ENCODE peak calls at places on chromosomes 6 and 20, in four cellular contexts. B is neural progenitor cell, N is PC-9, M is PC-3. P is an unnamed sample. For H3F3A, the result is how much of the 10 kb centered on the place peaks cover.

GRCh38 chr20:6735913-6736845 is 31.3 kb upstream of the BMP2 start:
- DNase-seq in B (no peak), N (no peak), M (no peak), P (no peak)

GRCh38 chr6:91754691-91755090 is 1167.8 kb upstream of the MAP3K7 start:
- DNase-seq in B (no peak), N (no peak), M (no peak), P (no peak)

GRCh38 chr6:127022297-127022696 is 96.2 kb upstream of the RSPO3 start:
- DNase-seq in B (no peak), N (no peak), M (no peak), P (peak)

GRCh38 chr6:75041381-75041780 is 164.5 kb downstream of the COL12A1 start:
- DNase-seq in B (no peak), N (no peak), M (no peak), P (no peak)

GRCh38 chr6:10528170-10528981 is 7.2 kb downstream of the GCNT2 start:
- DNase-seq in B (no peak), N (peak), M (peak), P (no peak)

GRCh38 chr20:47727170-47727880 is 58.0 kb downstream of the SULF2 start:
- DNase-seq in B (no peak), N (no peak), M (no peak), P (no peak)

GRCh38 chr20:34129518-34130162 is 17.6 kb upstream of the EIF2S2 start:
- DNase-seq in B (peak), N (peak), M (peak), P (peak)

GRCh38 chr6:161168281-161168891 is 105.5 kb downstream of the AGPAT4 start:
- DNase-seq in B (peak), N (no peak), M (peak), P (peak)

GRCh38 chr20:16712541-16712947 is 17.3 kb upstream of the SNRPB2 start:
- DNase-seq in B (no peak), N (no peak), M (no peak), P (no peak)

DNA sequence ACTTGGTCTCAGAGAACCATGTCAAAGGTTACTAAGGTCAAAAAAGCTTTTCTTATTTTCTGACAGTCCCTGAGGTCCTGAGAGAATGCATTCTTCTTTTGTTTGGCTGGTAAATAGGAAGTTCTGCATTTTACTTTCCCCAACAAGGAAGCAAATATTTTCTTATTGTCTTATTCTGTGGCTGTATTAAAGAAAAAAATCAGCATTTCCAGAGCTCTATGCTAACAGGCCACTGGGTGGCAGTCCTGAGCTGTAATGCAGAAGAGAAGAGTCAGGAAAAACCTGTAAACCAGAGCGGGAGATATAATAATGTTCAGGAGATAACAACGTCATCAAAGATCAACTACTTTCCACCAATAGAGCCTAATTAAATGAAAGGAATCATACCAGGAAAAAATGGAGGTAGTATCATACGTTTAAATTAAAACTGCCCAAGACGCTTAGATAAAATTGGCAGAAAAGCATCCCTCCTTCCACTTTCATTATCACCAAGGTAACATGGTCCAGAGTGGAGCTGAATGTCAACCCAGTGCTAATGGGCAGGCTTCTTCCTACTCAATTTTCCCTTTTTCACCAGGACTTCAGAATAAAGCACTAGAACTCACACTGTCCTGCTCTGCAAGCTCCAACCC is 55.6 kb upstream of the CARMIL1 start:
- DNase-seq in B (peak), N (peak), M (peak), P (peak)
- H3K4me3 ChIP-seq in B (no peak), N (no peak), M (peak), P (peak)

GRCh38 chr20:50813101-50813643 is 18.3 kb downstream of the BCAS4 start:
- DNase-seq in B (no peak), N (no peak), M (no peak), P (no peak)
- H3F3A ChIP-seq in B (under half), N (under half), M (under half), P (under half)

GRCh38 chr6:43768983-43769525 is 957 bp upstream of the VEGFA start:
- DNase-seq in B (peak), N (no peak), M (no peak), P (peak)
- H3K4me3 ChIP-seq in B (no peak), N (peak), M (peak), P (peak)

DNA sequence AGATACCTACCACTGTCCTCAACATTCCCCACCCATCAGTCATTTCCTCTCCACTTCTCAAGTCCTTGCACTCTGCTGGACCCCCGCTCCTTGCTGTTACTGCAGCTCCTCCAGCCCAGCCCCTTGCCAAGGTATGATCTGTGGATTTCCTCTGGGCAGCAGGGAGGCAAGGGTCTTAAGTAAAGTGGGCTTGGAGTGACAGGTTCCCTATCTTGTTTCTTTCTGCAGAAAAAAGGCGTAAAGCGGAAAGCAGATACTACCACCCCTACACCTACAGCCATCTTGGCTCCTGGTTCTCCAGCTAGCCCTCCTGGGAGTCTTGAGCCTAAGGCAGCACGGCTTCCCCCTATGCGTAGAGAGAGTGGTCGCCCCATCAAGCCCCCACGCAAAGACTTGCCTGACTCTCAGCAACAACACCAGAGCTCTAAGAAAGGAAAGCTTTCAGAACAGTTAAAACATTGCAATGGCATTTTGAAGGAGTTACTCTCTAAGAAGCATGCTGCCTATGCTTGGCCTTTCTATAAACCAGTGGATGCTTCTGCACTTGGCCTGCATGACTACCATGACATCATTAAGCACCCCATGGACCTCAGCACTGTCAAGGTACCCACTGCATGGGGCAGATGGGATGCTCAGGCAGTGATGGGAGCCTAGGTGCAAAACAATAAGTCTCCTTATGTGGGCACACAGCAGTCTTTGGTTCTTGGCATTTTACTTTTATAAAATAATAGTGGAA is 8.1 kb downstream of the BRD2 start:
- DNase-seq in B (no peak), N (no peak), M (no peak), P (no peak)
- H3F3A ChIP-seq in B (half or more), N (half or more), M (under half), P (half or more)

DNA sequence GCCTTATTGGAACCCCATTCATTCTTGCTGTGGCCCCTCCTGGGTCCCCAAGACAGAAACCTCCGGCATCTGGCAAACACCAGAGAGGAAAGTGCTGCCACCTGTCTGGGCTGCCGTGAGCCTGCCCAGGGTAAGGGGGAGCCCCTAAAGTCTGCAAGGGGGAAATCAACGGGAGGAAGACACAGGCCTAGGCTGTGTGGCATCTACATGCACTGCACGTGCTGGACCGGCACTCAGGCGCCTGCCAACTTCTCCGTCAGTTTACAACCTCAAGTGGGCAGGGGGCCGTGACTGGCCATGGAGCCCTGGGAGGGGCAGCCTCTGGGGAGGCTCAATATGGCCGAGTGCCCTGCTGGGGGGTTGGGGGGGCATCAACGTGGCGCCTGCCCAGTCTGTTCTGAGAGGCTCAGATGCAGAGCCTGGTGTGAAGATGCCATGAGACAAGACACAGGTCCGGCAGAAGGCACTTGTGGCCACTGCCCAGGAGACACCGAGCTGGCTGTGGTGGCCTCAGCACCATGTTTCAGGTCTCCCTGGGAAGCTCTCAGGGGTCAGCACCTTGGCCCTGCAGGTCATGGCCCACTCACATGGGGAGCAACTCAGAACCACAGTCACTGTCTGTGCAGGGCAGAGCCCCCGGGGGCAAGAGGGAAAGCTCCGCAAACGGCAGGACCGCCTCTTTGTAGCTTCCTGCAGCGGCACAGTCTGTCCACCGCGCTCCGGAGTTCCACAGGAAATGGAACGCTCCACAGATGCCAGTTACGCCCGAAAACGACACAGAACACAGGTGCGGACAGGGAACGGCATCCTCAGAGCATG is 8.4 kb downstream of the UCKL1 start:
- DNase-seq in B (no peak), N (no peak), M (no peak), P (no peak)
- H3K4me3 ChIP-seq in B (no peak), N (no peak), M (no peak), P (no peak)

DNA sequence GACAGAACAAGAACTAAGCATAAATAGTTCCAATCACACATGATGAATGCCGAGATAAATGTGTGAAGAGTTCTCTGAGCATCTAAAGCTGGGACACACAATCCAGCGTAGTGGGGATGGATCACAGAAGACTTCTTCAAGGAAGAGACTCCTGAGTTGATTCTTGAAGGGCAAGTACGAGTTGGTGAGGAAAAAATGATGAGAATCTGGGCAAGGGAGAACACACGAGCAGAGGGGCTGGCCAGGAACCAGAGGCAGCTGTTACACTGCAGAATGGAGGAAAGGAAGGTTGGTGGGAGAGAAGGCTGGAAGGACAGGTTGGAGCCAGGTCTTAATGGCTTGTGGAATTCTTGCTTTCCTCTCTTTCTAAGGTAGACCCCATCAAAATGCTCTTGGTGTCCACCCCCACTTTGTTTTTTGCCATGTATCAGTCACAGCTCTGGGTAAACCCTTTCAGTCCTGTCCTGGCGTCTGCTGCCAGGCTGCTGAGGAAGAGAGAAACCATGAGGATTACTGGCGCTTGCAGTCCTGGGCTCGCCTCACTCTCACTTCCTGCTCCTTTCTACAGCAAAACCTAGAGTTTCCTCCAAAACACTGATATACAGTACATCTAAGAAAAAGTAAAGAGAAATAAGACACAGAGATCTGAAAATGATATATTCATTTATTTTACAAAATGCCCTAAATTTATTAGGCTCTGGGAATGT is 127.6 kb upstream of the FAM184A start:
- DNase-seq in B (no peak), N (no peak), M (no peak), P (no peak)
- H3F3A ChIP-seq in B (under half), N (under half), M (under half), P (under half)

GRCh38 chr6:31465718-31466117 is 32.2 kb upstream of the MICB start:
- DNase-seq in B (no peak), N (no peak), M (no peak), P (no peak)
- H3K4me3 ChIP-seq in B (no peak), N (no peak), M (no peak), P (no peak)

P was measured in GM23248.